ENCODE peak calls at places on chromosome 10, in eight cellular contexts. X, F, Z, W, U, B, N and A are unnamed samples.

GRCh38 chr10:21398549-21399345 is 126.7 kb downstream of the SKIDA1 start:
- DNase-seq in X (no peak), F (no peak), Z (no peak), W (no peak), U (peak; percentile 49), B (no peak), N (no peak), A (no peak)

GRCh38 chr10:86024555-86025001 is 342.0 kb downstream of the GRID1 start:
- DNase-seq in X (no peak), F (no peak), Z (no peak), W (no peak), U (no peak), B (no peak), N (no peak), A (no peak)

GRCh38 chr10:50550291-50550839 is 73.4 kb downstream of the SGMS1 start:
- DNase-seq in X (no peak), F (peak; percentile 80), Z (no peak), W (no peak), U (no peak), B (no peak), N (no peak), A (no peak)

GRCh38 chr10:52215745-52216361 is 98.2 kb upstream of the DKK1 start:
- DNase-seq in X (no peak), F (peak; percentile 81), Z (no peak), W (peak; percentile 78), U (peak; percentile 32), B (peak; percentile 54), N (no peak), A (no peak)

GRCh38 chr10:88185830-88186229 is 322.4 kb downstream of the PTEN start:
- DNase-seq in X (no peak), F (peak; percentile 14), Z (no peak), W (no peak), U (no peak), B (no peak), N (no peak), A (no peak)

GRCh38 chr10:33804534-33804933 is 470.1 kb upstream of the NRP1 start:
- DNase-seq in X (no peak), F (no peak), Z (no peak), W (no peak), U (no peak), B (no peak), N (no peak), A (no peak)

GRCh38 chr10:28577506-28577905 is 44.6 kb downstream of the WAC start:
- DNase-seq in X (no peak), F (no peak), Z (no peak), W (no peak), U (no peak), B (no peak), N (no peak), A (no peak)

GRCh38 chr10:90175161-90175681 is 473.8 kb downstream of the KIF20B start:
- DNase-seq in X (no peak), F (peak; percentile 46), Z (no peak), W (no peak), U (no peak), B (no peak), N (no peak), A (no peak)

GRCh38 chr10:9222917-9223316 is 1168.4 kb downstream of the GATA3 start:
- DNase-seq in X (no peak), F (no peak), Z (no peak), W (no peak), U (no peak), B (no peak), N (no peak), A (peak; percentile 23)

GRCh38 chr10:102763037-102763607 is 19.4 kb downstream of the WBP1L start:
- DNase-seq in X (no peak), F (no peak), Z (no peak), W (no peak), U (no peak), B (no peak), N (no peak), A (no peak)

GRCh38 chr10:31940839-31941653 is 12.4 kb upstream of the ARHGAP12 start:
- DNase-seq in X (peak; percentile 89), F (peak; percentile 84), Z (no peak), W (peak; percentile 98), U (peak; percentile 92), B (no peak), N (no peak), A (peak; percentile 85)

GRCh38 chr10:96578633-96579032 is 8.2 kb downstream of the TM9SF3 start:
- DNase-seq in X (no peak), F (no peak), Z (no peak), W (no peak), U (no peak), B (no peak), N (no peak), A (no peak)

GRCh38 chr10:17951868-17952371 is at the start of gene SLC39A12:
- DNase-seq in X (no peak), F (peak; percentile 33), Z (no peak), W (peak; percentile 69), U (peak; percentile 41), B (no peak), N (no peak), A (peak; percentile 33)

GRCh38 chr10:452512-453504 is 236.7 kb downstream of the DIP2C start:
- DNase-seq in X (no peak), F (no peak), Z (no peak), W (no peak), U (no peak), B (no peak), N (no peak), A (no peak)

GRCh38 chr10:127556911-127557310 is 7.8 kb downstream of the NPS start:
- DNase-seq in X (no peak), F (no peak), Z (no peak), W (peak; percentile 10), U (no peak), B (no peak), N (no peak), A (no peak)

GRCh38 chr10:33274096-33274785 is 60.2 kb downstream of the NRP1 start:
- DNase-seq in X (no peak), F (no peak), Z (no peak), W (no peak), U (no peak), B (no peak), N (no peak), A (no peak)

GRCh38 chr10:72379062-72379461 is 24.3 kb upstream of the DNAJB12 start:
- DNase-seq in X (no peak), F (no peak), Z (no peak), W (no peak), U (no peak), B (no peak), N (no peak), A (no peak)

DNA sequence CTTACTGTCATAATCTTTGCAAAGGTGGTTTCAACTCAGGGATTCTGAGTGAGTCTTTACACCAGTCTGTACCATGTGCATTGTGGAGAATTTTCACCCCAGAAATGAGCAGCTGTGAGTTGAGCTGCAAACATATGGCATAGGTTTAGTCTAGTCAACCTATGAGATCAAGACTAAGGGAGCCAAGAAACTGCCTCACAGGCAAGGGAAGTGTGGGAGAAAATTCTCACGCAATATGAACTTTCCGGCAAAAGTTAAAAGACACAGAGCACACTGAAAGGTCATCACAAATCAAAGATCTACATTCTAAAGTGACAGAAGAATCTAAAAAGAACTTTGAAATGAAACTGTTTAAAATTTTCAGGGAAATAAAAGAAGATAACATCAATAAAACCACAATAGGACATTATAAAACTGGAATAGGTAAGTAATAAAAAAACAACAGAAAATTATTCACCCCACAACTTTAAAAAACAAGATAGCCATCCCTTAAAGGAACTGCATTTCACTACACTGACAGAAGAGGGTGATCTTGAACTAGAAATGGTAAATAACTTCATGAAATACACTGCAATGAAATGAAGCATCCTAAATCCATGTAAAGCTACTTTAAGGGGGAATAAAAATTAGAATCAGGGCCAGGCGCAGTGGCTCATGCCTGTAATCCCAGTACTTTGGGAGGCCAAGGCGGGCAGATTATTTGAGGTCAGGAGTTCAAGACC is 63.5 kb downstream of the LGI1 start:
- DNase-seq in X (no peak), F (peak; percentile 68), Z (no peak), W (no peak), U (no peak), B (no peak), N (no peak), A (peak; percentile 21)
- TF ChIP-seq CTCF in X (peak; percentile 62), F (peak; percentile 53), Z (peak; percentile 30), W (peak; percentile 38), U (peak; percentile 33), B (no peak), N (peak; percentile 25), A (peak; percentile 44)

DNA sequence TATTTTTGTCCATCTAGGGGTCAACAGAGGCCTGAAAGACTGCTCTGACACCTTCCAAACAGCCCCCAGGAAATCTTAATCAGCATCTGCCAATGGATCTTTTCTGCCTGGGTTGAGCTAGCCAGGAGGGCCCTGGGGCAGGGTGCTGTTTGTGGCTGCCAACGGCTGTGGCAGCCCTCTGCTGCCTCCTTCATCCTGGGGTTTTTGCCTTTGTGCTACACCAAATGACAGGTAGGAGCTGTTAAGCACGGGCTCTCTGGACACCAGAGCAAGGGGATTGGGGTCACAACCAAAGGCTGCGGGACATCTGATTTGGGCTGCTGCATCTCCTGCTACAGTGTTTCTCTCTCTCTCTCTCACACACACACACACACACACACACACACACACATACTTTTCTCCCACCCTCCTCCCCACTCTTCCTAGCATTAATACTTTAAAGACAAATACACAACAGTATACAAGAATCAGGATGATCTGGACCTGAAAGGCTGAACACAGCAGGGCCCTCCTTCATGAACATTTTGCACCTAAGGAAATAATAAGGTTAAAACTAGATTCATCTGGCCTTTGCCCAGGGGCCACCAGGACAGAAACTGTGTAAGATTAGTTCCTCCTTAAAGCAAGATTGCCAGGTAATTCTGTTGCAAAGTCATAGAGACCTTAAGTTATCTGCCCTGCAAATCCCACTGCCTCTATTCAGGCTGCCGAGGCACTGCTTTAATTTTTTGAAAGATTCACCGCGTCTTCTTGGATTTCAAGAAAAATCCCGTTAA is 1.8 kb upstream of the KIAA1217 start:
- DNase-seq in X (no peak), F (no peak), Z (no peak), W (no peak), U (no peak), B (no peak), N (no peak), A (no peak)
- TF ChIP-seq CTCF in X (no peak), F (no peak), Z (no peak), W (no peak), U (no peak), B (no peak), N (no peak), A (no peak)

DNA sequence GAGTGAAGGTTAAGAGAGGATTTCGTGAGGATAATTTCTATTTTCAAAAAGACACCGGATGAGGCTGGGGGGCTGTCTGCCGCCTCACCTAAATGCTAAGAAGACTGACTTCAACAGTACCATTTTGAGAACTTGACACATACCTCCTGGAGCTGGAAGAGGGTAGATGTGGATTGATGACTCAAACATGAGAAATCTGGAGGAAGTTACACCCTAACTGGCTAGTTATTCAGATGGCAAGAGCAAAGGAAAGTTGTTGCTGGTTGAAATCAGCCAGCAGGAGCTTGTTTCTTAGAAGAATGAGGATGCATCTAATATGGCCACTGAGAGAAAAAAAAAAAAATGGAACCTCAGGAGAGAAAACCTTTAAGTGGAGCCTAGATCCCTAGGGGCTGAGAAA is 76.2 kb upstream of the KIAA1217 start:
- DNase-seq in X (no peak), F (peak; percentile 4), Z (no peak), W (no peak), U (peak; percentile 12), B (no peak), N (no peak), A (no peak)
- TF ChIP-seq CTCF in X (no peak), F (no peak), Z (no peak), W (no peak), U (no peak), B (no peak), N (no peak), A (no peak)

DNA sequence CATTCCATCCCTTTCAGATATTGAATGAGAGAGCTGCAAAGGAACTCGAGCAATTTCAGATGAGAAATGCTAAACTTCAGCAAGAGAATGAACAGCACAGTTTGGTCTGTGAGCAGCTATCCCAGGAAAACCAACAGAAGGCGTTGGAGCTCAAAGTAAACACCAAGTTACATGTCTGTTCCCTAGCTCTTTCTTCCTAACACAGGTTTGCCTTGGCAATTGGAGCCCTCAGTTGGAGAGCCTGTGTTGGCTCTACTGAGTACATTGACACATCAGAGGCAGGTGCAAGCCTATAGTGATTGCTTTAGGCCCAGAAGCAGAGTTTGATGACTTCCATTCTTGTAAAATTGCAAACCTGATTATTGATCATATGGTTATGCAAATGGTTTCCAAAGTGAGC is 14.8 kb downstream of the CFAP58 start:
- DNase-seq in X (no peak), F (no peak), Z (no peak), W (no peak), U (no peak), B (no peak), N (no peak), A (no peak)
- TF ChIP-seq CTCF in X (no peak), F (no peak), Z (no peak), W (no peak), U (no peak), B (no peak), N (no peak), A (no peak)